ENCODE peak calls at places on chromosomes 2 and 18, in ten cellular contexts. S is left lung, B is body of pancreas, D is endothelial cell, U is upper lobe of right lung, H is neural crest cell, W is GM06990, X is dorsolateral prefrontal cortex, I is prostate gland, N is neural progenitor cell. Y is an unnamed sample.

GRCh38 chr18:14925281-14925709 is 177.3 kb downstream of the ANKRD30B start:
- DNase-seq in S (no peak), B (no peak), D (no peak), U (no peak), H (no peak), W (no peak), X (no peak), I (no peak), N (no peak), Y (no peak)

GRCh38 chr2:15965564-15966019 is 25.2 kb downstream of the MYCN start:
- DNase-seq in S (no peak), B (no peak), D (no peak), U (no peak), H (peak; percentile 45), W (no peak), X (no peak), I (no peak), N (peak; percentile 95), Y (no peak)

GRCh38 chr2:143808166-143808565 is 678.9 kb downstream of the ARHGAP15 start:
- DNase-seq in S (no peak), B (no peak), D (no peak), U (no peak), H (no peak), W (no peak), X (no peak), I (no peak), N (no peak), Y (no peak)

GRCh38 chr2:237231593-237231992 is 145.9 kb downstream of the COPS8 start:
- DNase-seq in S (no peak), B (no peak), D (no peak), U (no peak), H (no peak), W (no peak), X (no peak), I (no peak), N (no peak), Y (no peak)

GRCh38 chr2:162074937-162075688 is 1.1 kb upstream of the DPP4 start:
- DNase-seq in S (no peak), B (no peak), D (no peak), U (no peak), H (no peak), W (no peak), X (no peak), I (no peak), N (no peak), Y (no peak)

GRCh38 chr2:109711230-109712125 is 82.6 kb upstream of the RGPD5 start:
- DNase-seq in S (no peak), B (no peak), D (no peak), U (peak; percentile 46), H (no peak), W (no peak), X (no peak), I (no peak), N (no peak), Y (no peak)

GRCh38 chr2:216740557-216741222 is 45.3 kb upstream of the IGFBP5 start:
- DNase-seq in S (no peak), B (no peak), D (no peak), U (no peak), H (no peak), W (no peak), X (no peak), I (no peak), N (no peak), Y (no peak)

GRCh38 chr18:71293322-71293721 is 1004.5 kb downstream of the SOCS6 start:
- DNase-seq in S (no peak), B (no peak), D (no peak), U (no peak), H (no peak), W (no peak), X (no peak), I (no peak), N (no peak), Y (no peak)

GRCh38 chr2:101696272-101697123 is 1.0 kb upstream of the MAP4K4 start:
- DNase-seq in S (no peak), B (peak; percentile 64), D (no peak), U (peak; percentile 71), H (no peak), W (no peak), X (peak; percentile 40), I (peak; percentile 32), N (no peak), Y (no peak)

GRCh38 chr2:101697794-101698418 is 399 bp downstream of the MAP4K4 start:
- DNase-seq in S (peak; percentile 87), B (no peak), D (peak; percentile 37), U (no peak), H (no peak), W (peak; percentile 30), X (peak; percentile 21), I (no peak), N (peak; percentile 68), Y (no peak)

GRCh38 chr2:101698419-101699190 is 1.1 kb downstream of the MAP4K4 start:
- DNase-seq in S (no peak), B (no peak), D (no peak), U (no peak), H (no peak), W (no peak), X (peak; percentile 18), I (peak; percentile 12), N (no peak), Y (peak; percentile 44)

GRCh38 chr2:101699191-101699938 is 1.9 kb downstream of the MAP4K4 start:
- DNase-seq in S (no peak), B (no peak), D (no peak), U (no peak), H (no peak), W (no peak), X (no peak), I (no peak), N (peak; percentile 35), Y (no peak)

GRCh38 chr2:101697124-101697793 is at the start of gene MAP4K4:
- DNase-seq in S (peak; percentile 96), B (peak; percentile 68), D (peak; percentile 75), U (peak; percentile 92), H (peak; percentile 61), W (peak; percentile 48), X (peak; percentile 78), I (peak; percentile 65), N (peak; percentile 84), Y (peak; percentile 23)
- TF ChIP-seq CTCF in S (peak; percentile 9), B (no peak), D (no peak), U (peak; percentile 32), H (peak; percentile 41), W (peak; percentile 19), X (peak; percentile 47), I (peak; percentile 36), N (peak; percentile 39), Y (no peak)

GRCh38 chr2:166351319-166351718 is 24.4 kb downstream of the SCN9A start:
- DNase-seq in S (no peak), B (no peak), D (no peak), U (no peak), H (no peak), W (no peak), X (no peak), I (no peak), N (no peak), Y (no peak)
- TF ChIP-seq CTCF in S (no peak), B (no peak), D (no peak), U (no peak), H (no peak), W (no peak), X (no peak), I (no peak), N (no peak), Y (no peak)

GRCh38 chr18:58581265-58581664 is 47.6 kb downstream of the ALPK2 start:
- DNase-seq in S (no peak), B (no peak), D (no peak), U (no peak), H (no peak), W (no peak), X (no peak), I (no peak), N (no peak), Y (no peak)

GRCh38 chr18:58578835-58579560 is 49.9 kb downstream of the ALPK2 start:
- DNase-seq in S (no peak), B (no peak), D (no peak), U (no peak), H (no peak), W (no peak), X (no peak), I (no peak), N (no peak), Y (no peak)

GRCh38 chr18:58579561-58580047 is 49.3 kb downstream of the ALPK2 start:
- DNase-seq in S (no peak), B (no peak), D (no peak), U (no peak), H (no peak), W (no peak), X (no peak), I (no peak), N (no peak), Y (no peak)

GRCh38 chr18:58580078-58580477 is 48.8 kb downstream of the ALPK2 start:
- DNase-seq in S (no peak), B (no peak), D (no peak), U (no peak), H (no peak), W (no peak), X (no peak), I (no peak), N (no peak), Y (no peak)

DNA sequence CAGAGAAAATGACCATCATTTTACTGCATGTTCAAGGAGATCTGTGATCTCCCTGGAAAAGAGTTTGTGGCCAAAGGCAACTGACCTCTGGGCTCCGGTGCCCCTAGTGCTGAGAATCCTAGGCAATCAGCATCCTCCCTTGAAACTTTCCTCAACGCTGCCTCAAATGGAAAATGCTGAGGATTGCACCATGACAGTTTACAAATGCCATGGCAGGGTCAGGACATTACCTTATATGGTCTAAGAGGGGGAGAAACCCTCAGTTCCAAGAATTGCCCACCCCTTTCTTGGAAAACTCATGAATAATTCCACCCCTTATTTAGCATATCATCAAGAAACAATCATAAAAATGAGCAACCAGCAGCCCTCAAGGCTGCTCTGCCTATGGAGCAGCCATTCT is 48.3 kb downstream of the ALPK2 start:
- DNase-seq in S (no peak), B (no peak), D (no peak), U (no peak), H (no peak), W (no peak), X (no peak), I (no peak), N (peak; percentile 38), Y (no peak)
- TF ChIP-seq CTCF in S (no peak), B (no peak), D (no peak), U (no peak), H (no peak), W (no peak), X (no peak), I (no peak), N (peak; percentile 30), Y (no peak)

GRCh38 chr2:11109002-11109401 is 46.3 kb upstream of the SLC66A3 start:
- DNase-seq in S (no peak), B (no peak), D (no peak), U (no peak), H (no peak), W (no peak), X (no peak), I (no peak), N (no peak), Y (no peak)

GRCh38 chr2:11117776-11118175 is 37.5 kb upstream of the SLC66A3 start:
- DNase-seq in S (no peak), B (no peak), D (no peak), U (no peak), H (no peak), W (no peak), X (no peak), I (no peak), N (no peak), Y (no peak)

GRCh38 chr2:11112870-11113428 is 42.3 kb upstream of the SLC66A3 start:
- DNase-seq in S (no peak), B (no peak), D (no peak), U (peak; percentile 2), H (no peak), W (no peak), X (no peak), I (no peak), N (no peak), Y (no peak)

GRCh38 chr2:11111811-11112425 is 43.3 kb upstream of the SLC66A3 start:
- DNase-seq in S (no peak), B (no peak), D (no peak), U (peak; percentile 21), H (no peak), W (no peak), X (no peak), I (no peak), N (no peak), Y (no peak)
- TF ChIP-seq CTCF in S (no peak), B (no peak), D (no peak), U (no peak), H (no peak), W (no peak), X (no peak), I (no peak), N (peak; percentile 6), Y (no peak)